ENCODE peak calls at places on chromosomes 1 and 21, in ten cellular contexts. G, I, X, H, W, J, M, P, D and L are unnamed samples.

GRCh38 chr1:208222376-208223110 is 21.6 kb downstream of the PLXNA2 start:
- DNase-seq in G (no peak), I (no peak), X (no peak), H (no peak), W (no peak), J (no peak), M (no peak), P (no peak), D (no peak), L (no peak)

GRCh38 chr1:199194862-199195261 is 556.0 kb downstream of the PTPRC start:
- DNase-seq in G (no peak), I (no peak), X (no peak), H (no peak), W (no peak), J (no peak), M (no peak), P (no peak), D (no peak), L (no peak)

GRCh38 chr1:32234792-32235191 is 12.2 kb upstream of the FAM167B start:
- DNase-seq in G (no peak), I (no peak), X (no peak), H (no peak), W (no peak), J (no peak), M (no peak), P (no peak), D (no peak), L (no peak)

GRCh38 chr1:183194527-183195145 is 8.6 kb downstream of the LAMC2 start:
- DNase-seq in G (peak; percentile 23), I (no peak), X (no peak), H (no peak), W (no peak), J (no peak), M (peak; percentile 13), P (no peak), D (no peak), L (no peak)

GRCh38 chr1:1554926-1555915 is 14.8 kb upstream of the TMEM240 start:
- DNase-seq in G (no peak), I (no peak), X (no peak), H (peak; percentile 90), W (no peak), J (no peak), M (no peak), P (no peak), D (peak; percentile 91), L (no peak)

GRCh38 chr1:43688594-43689000 is 18.7 kb upstream of the ST3GAL3 start:
- DNase-seq in G (no peak), I (no peak), X (no peak), H (peak; percentile 84), W (no peak), J (no peak), M (no peak), P (no peak), D (peak; percentile 87), L (no peak)

GRCh38 chr1:118461154-118461553 is 276.1 kb upstream of the SPAG17 start:
- DNase-seq in G (no peak), I (no peak), X (no peak), H (no peak), W (no peak), J (no peak), M (peak; percentile 9), P (no peak), D (no peak), L (no peak)

GRCh38 chr1:65449214-65449823 is 28.9 kb downstream of the LEPR start:
- DNase-seq in G (no peak), I (no peak), X (no peak), H (no peak), W (no peak), J (no peak), M (no peak), P (no peak), D (no peak), L (no peak)

GRCh38 chr1:88892146-88892877 is 945 bp upstream of the GTF2B start:
- DNase-seq in G (peak; percentile 15), I (no peak), X (no peak), H (peak; percentile 39), W (no peak), J (peak; percentile 26), M (no peak), P (no peak), D (peak; percentile 66), L (no peak)

GRCh38 chr1:174262747-174263241 is 103.5 kb downstream of the RABGAP1L start:
- DNase-seq in G (no peak), I (no peak), X (peak; percentile 45), H (peak; percentile 66), W (no peak), J (no peak), M (peak; percentile 56), P (no peak), D (peak; percentile 63), L (peak; percentile 11)

GRCh38 chr1:239976130-239976968 is 115.3 kb upstream of the FMN2 start:
- DNase-seq in G (no peak), I (peak; percentile 41), X (peak; percentile 72), H (peak; percentile 60), W (peak; percentile 37), J (peak; percentile 58), M (peak; percentile 71), P (peak; percentile 29), D (peak; percentile 57), L (peak; percentile 35)

GRCh38 chr1:112674440-112674985 is at the start of gene MOV10:
- DNase-seq in G (peak; percentile 60), I (peak; percentile 55), X (peak; percentile 64), H (peak; percentile 84), W (peak; percentile 85), J (peak; percentile 63), M (peak; percentile 86), P (peak; percentile 44), D (peak; percentile 79), L (peak; percentile 51)

GRCh38 chr21:37914211-37914900 is 1.9 kb downstream of the KCNJ6 start:
- DNase-seq in G (no peak), I (no peak), X (no peak), H (peak; percentile 10), W (peak; percentile 45), J (peak; percentile 74), M (peak; percentile 85), P (no peak), D (no peak), L (no peak)